ENCODE peak calls at places on chromosomes 12 and 14, in seven cellular contexts. X, V, S, Q, I, L and E are unnamed samples.

GRCh38 chr12:119980247-119980646 is 8.8 kb upstream of the BICDL1 start:
- DNase-seq in V (no peak), I (no peak), X (no peak), L (no peak), S (no peak), Q (no peak), E (no peak)

GRCh38 chr12:4270670-4271432 is 2.7 kb upstream of the CCND2 start:
- DNase-seq in S (no peak), Q (peak; percentile 37), V (peak; percentile 75), L (no peak), I (peak; percentile 67), X (peak; percentile 72), E (no peak)

GRCh38 chr14:99415496-99416281 is 65.0 kb downstream of the SETD3 start:
- DNase-seq in V (peak; percentile 48), L (peak; percentile 82), S (no peak), I (no peak), X (peak; percentile 57), Q (peak; percentile 85), E (peak; percentile 38)

GRCh38 chr12:54311091-54311490 is 10.3 kb upstream of the NFE2 start:
- DNase-seq in Q (no peak), X (no peak), L (no peak), I (no peak), S (no peak), V (no peak), E (no peak)

GRCh38 chr14:53355581-53356112 is 202.5 kb upstream of the DDHD1 start:
- DNase-seq in V (no peak), Q (peak; percentile 60), I (no peak), L (no peak), X (no peak), S (no peak), E (peak; percentile 78)

GRCh38 chr12:80860206-80860605 is 77.5 kb downstream of the LIN7A start:
- DNase-seq in I (no peak), X (no peak), Q (peak; percentile 28), S (no peak), L (no peak), V (no peak), E (no peak)

GRCh38 chr14:42078345-42078744 is 471.7 kb downstream of the LRFN5 start:
- DNase-seq in V (no peak), S (no peak), I (no peak), X (no peak), L (no peak), Q (no peak), E (no peak)

GRCh38 chr12:42498549-42499247 is 90.8 kb downstream of the PRICKLE1 start:
- DNase-seq in I (no peak), L (no peak), Q (no peak), X (no peak), S (no peak), V (no peak), E (no peak)

GRCh38 chr12:129363041-129363440 is 509.8 kb downstream of the GLT1D1 start:
- DNase-seq in S (no peak), V (no peak), Q (no peak), L (no peak), X (no peak), I (no peak), E (no peak)

GRCh38 chr12:103814436-103814835 is 26.6 kb downstream of the NT5DC3 start:
- DNase-seq in Q (no peak), V (no peak), I (no peak), S (no peak), X (no peak), L (no peak), E (no peak)

GRCh38 chr14:100320157-100320856 is 2.8 kb upstream of the SLC25A47 start:
- DNase-seq in Q (no peak), X (no peak), S (no peak), I (no peak), V (no peak), L (no peak), E (peak; percentile 77)

GRCh38 chr14:29054119-29054518 is 287.5 kb downstream of the FOXG1 start:
- DNase-seq in I (no peak), L (no peak), Q (no peak), V (no peak), S (no peak), X (no peak), E (no peak)

GRCh38 chr12:68773582-68773981 is 27.6 kb downstream of the SLC35E3 start:
- DNase-seq in L (no peak), V (no peak), Q (no peak), X (no peak), I (no peak), S (no peak), E (no peak)

GRCh38 chr12:12015073-12015685 is 55.6 kb upstream of the BCL2L14 start:
- DNase-seq in L (no peak), Q (no peak), I (no peak), X (no peak), V (no peak), S (no peak), E (no peak)

GRCh38 chr12:52927964-52928363 is 21.0 kb upstream of the KRT18 start:
- DNase-seq in V (no peak), L (no peak), S (no peak), Q (no peak), X (no peak), I (no peak), E (no peak)

GRCh38 chr12:4353785-4354208 is 25.7 kb downstream of the FGF23 start:
- DNase-seq in S (no peak), I (no peak), L (no peak), V (no peak), Q (peak; percentile 14), X (no peak), E (no peak)

GRCh38 chr12:106089935-106090334 is 48.8 kb downstream of the NUAK1 start:
- DNase-seq in L (no peak), S (no peak), Q (no peak), I (peak; percentile 71), V (no peak), X (no peak), E (no peak)

GRCh38 chr14:73818821-73819220 is 32.8 kb upstream of the PTGR2 start:
- DNase-seq in I (no peak), X (no peak), L (no peak), S (no peak), Q (no peak), V (no peak), E (no peak)

GRCh38 chr12:84817297-84817696 is 95.3 kb downstream of the SLC6A15 start:
- DNase-seq in X (no peak), V (no peak), I (no peak), L (no peak), S (no peak), Q (no peak), E (no peak)

GRCh38 chr14:93045965-93046695 is 69.6 kb downstream of the ITPK1 start:
- DNase-seq in I (no peak), V (no peak), Q (peak; percentile 63), L (no peak), S (no peak), X (no peak), E (no peak)

GRCh38 chr14:93048843-93049242 is 66.9 kb downstream of the ITPK1 start:
- DNase-seq in V (no peak), L (no peak), S (no peak), Q (no peak), I (no peak), X (no peak), E (no peak)

GRCh38 chr14:93046696-93047050 is 69.1 kb downstream of the ITPK1 start:
- DNase-seq in Q (no peak), L (no peak), X (no peak), S (no peak), I (no peak), V (no peak), E (no peak)

GRCh38 chr14:93047187-93047586 is 68.5 kb downstream of the ITPK1 start:
- DNase-seq in I (no peak), L (no peak), V (no peak), S (no peak), X (no peak), Q (no peak), E (no peak)

GRCh38 chr14:93047661-93048060 is 68.1 kb downstream of the ITPK1 start:
- DNase-seq in Q (no peak), X (no peak), S (no peak), I (no peak), L (no peak), V (no peak), E (no peak)
- H3K4me1 ChIP-seq in Q (peaks cover 3% of the 10 kb centered on the region), X (peaks cover 67% of the 10 kb centered on the region), S (no peaks in the 10 kb centered on the region), I (peaks cover 45% of the 10 kb centered on the region), L (peaks cover 72% of the 10 kb centered on the region), V (peaks cover 97% of the 10 kb centered on the region), E (peaks cover 20% of the 10 kb centered on the region)

DNA sequence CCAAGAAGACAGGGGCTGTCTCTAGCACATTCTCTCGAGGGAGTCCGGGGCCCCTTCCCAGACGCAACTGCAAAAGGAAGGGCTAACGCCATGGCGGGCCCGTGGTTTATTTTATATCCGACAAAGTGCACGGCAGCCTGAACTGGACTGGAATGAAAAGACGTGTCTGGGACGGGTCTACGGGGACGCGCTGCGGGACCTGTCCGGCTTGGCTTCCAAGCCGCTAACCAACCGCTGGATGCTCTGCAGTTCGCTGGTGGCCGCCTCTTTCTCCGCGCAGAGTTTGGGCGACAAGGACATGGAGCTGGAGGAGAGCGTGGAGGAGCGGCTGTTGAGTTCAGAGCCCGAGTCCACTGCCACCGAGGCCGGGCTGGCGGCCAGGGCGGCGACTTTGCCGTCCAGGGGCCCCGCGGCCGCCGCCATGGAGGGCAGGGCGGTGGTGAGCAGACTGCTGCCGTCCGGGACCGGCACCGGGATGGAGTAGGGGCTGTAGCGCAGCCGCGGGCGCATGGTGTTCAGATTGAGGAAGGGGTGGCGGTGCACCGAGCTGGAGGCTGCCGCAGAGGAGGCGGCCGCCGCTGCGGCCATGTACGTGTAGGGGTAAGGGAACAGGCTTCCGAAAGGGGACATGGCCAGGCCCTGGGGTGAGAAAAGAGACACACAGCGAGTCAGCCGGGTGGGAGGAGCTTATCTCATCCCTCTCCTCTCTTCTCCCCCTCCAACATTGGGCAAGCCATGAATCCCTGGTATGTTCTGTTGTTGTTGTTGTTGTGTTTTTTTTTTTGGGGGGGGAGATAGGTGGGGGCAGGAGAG is 12.1 kb downstream of the TBX3 start:
- DNase-seq in Q (peak; percentile 77), L (no peak), X (no peak), S (no peak), I (no peak), V (no peak), E (no peak)
- H3K27ac ChIP-seq in Q (peak overlapping the region; percentile 95), L (no peak overlapping the region), X (peak overlapping the region; percentile 44), S (peak overlapping the region; percentile 97), I (peak overlapping the region; percentile 16), V (peak overlapping the region; percentile 62), E (peak overlapping the region; percentile 43)

GRCh38 chr12:46071335-46071734 is 81.0 kb upstream of the SCAF11 start:
- DNase-seq in L (no peak), X (no peak), Q (no peak), S (no peak), V (no peak), I (no peak), E (no peak)
- TF ChIP-seq CTCF in L (peak; percentile 18), X (no peak), Q (no peak), S (no peak), V (no peak), I (no peak), E (no peak)

GRCh38 chr12:130439250-130439649 is 101.6 kb downstream of the PIWIL1 start:
- DNase-seq in X (no peak), S (no peak), I (no peak), Q (no peak), L (no peak), V (no peak), E (no peak)

GRCh38 chr12:130438243-130438620 is 100.5 kb downstream of the PIWIL1 start:
- DNase-seq in V (no peak), I (peak; percentile 12), S (no peak), Q (no peak), L (no peak), X (no peak), E (no peak)

GRCh38 chr12:130436741-130437501 is 99.2 kb downstream of the PIWIL1 start:
- DNase-seq in S (peak; percentile 41), L (no peak), Q (no peak), V (no peak), X (no peak), I (peak; percentile 42), E (no peak)

GRCh38 chr12:130437555-130438242 is 100.0 kb downstream of the PIWIL1 start:
- DNase-seq in S (peak; percentile 35), Q (no peak), X (no peak), L (no peak), V (no peak), I (peak; percentile 12), E (no peak)

GRCh38 chr12:130438711-130439110 is 101.0 kb downstream of the PIWIL1 start:
- DNase-seq in L (no peak), V (no peak), S (no peak), Q (no peak), I (peak; percentile 13), X (no peak), E (no peak)
- H3K4me1 ChIP-seq in L (no peaks in the 10 kb centered on the region), V (no peaks in the 10 kb centered on the region), S (no peaks in the 10 kb centered on the region), Q (no peaks in the 10 kb centered on the region), I (no peaks in the 10 kb centered on the region), X (no peaks in the 10 kb centered on the region), E (no peaks in the 10 kb centered on the region)